ENCODE peak calls at places on chromosomes 7 and 10, in ten cellular contexts. Y, L, B, S, Q, J, N, W, C and U are unnamed samples.

GRCh38 chr7:116356979-116357378 is 142.6 kb upstream of the CAV2 start:
- DNase-seq in Y (no peak), L (no peak), B (no peak), S (no peak), Q (peak; percentile 6), J (no peak), N (no peak), W (no peak), C (no peak), U (no peak)

GRCh38 chr7:73715648-73716317 is 3.7 kb downstream of the STX1A start:
- DNase-seq in Y (peak; percentile 97), L (no peak), B (no peak), S (peak; percentile 95), Q (peak; percentile 83), J (peak; percentile 28), N (peak; percentile 71), W (no peak), C (no peak), U (no peak)

GRCh38 chr7:36227223-36227622 is 74.2 kb downstream of the EEPD1 start:
- DNase-seq in Y (no peak), L (peak; percentile 44), B (peak; percentile 75), S (peak; percentile 36), Q (peak; percentile 55), J (peak; percentile 54), N (peak; percentile 59), W (no peak), C (no peak), U (no peak)

GRCh38 chr7:45358277-45358676 is 200.7 kb downstream of the RAMP3 start:
- DNase-seq in Y (no peak), L (no peak), B (no peak), S (no peak), Q (no peak), J (no peak), N (no peak), W (no peak), C (peak; percentile 30), U (no peak)

GRCh38 chr7:94364816-94365215 is 29.9 kb upstream of the COL1A2 start:
- DNase-seq in Y (no peak), L (no peak), B (no peak), S (no peak), Q (no peak), J (no peak), N (no peak), W (no peak), C (no peak), U (no peak)

GRCh38 chr10:72242675-72243074 is 26.6 kb upstream of the ASCC1 start:
- DNase-seq in Y (no peak), L (no peak), B (peak; percentile 74), S (peak; percentile 49), Q (peak; percentile 98), J (peak; percentile 39), N (no peak), W (no peak), C (peak; percentile 68), U (no peak)

GRCh38 chr7:1804310-1804709 is 134.2 kb downstream of the ELFN1 start:
- DNase-seq in Y (no peak), L (no peak), B (no peak), S (no peak), Q (no peak), J (no peak), N (no peak), W (no peak), C (no peak), U (no peak)

GRCh38 chr10:17106991-17107390 is 22.6 kb downstream of the CUBN start:
- DNase-seq in Y (no peak), L (no peak), B (no peak), S (no peak), Q (no peak), J (no peak), N (no peak), W (no peak), C (no peak), U (no peak)

GRCh38 chr7:157962458-157963306 is 624.9 kb downstream of the PTPRN2 start:
- DNase-seq in Y (no peak), L (no peak), B (no peak), S (no peak), Q (no peak), J (no peak), N (no peak), W (no peak), C (no peak), U (no peak)

GRCh38 chr10:125014984-125015944 is 73.3 kb downstream of the ZRANB1 start:
- DNase-seq in Y (no peak), L (no peak), B (no peak), S (no peak), Q (peak; percentile 48), J (no peak), N (no peak), W (no peak), C (peak; percentile 56), U (no peak)

GRCh38 chr10:93758510-93758885 is 762 bp downstream of the LGI1 start:
- DNase-seq in Y (no peak), L (no peak), B (no peak), S (no peak), Q (no peak), J (no peak), N (no peak), W (no peak), C (no peak), U (no peak)

GRCh38 chr7:43764039-43764789 is 5.7 kb downstream of the BLVRA start:
- DNase-seq in Y (peak; percentile 27), L (peak; percentile 50), B (peak; percentile 49), S (peak; percentile 27), Q (peak; percentile 68), J (peak; percentile 52), N (no peak), W (no peak), C (peak; percentile 47), U (peak; percentile 70)

GRCh38 chr7:141558544-141559183 is 7.5 kb downstream of the AGK start:
- DNase-seq in Y (peak; percentile 12), L (no peak), B (no peak), S (no peak), Q (peak; percentile 26), J (no peak), N (no peak), W (no peak), C (no peak), U (peak; percentile 83)

GRCh38 chr10:43075612-43076003 is 1.3 kb upstream of the RET start:
- DNase-seq in Y (no peak), L (no peak), B (no peak), S (no peak), Q (no peak), J (no peak), N (no peak), W (no peak), C (no peak), U (no peak)

GRCh38 chr7:96238976-96239766 is 82.7 kb downstream of the SLC25A13 start:
- DNase-seq in Y (peak; percentile 21), L (no peak), B (no peak), S (no peak), Q (peak; percentile 34), J (no peak), N (no peak), W (no peak), C (no peak), U (no peak)

GRCh38 chr7:157751951-157752673 is 415.3 kb downstream of the DNAJB6 start:
- DNase-seq in Y (no peak), L (no peak), B (no peak), S (no peak), Q (no peak), J (no peak), N (no peak), W (no peak), C (no peak), U (no peak)

GRCh38 chr10:103153302-103153759 is 39.7 kb downstream of the NT5C2 start:
- DNase-seq in Y (no peak), L (no peak), B (no peak), S (no peak), Q (peak; percentile 60), J (no peak), N (no peak), W (no peak), C (no peak), U (no peak)
- H3K4me3 ChIP-seq in Y (no peak overlapping the region), L (no peak overlapping the region), B (no peak overlapping the region), S (peak overlapping the region; percentile 5), Q (no peak overlapping the region), J (no peak overlapping the region), N (no peak overlapping the region), W (no peak overlapping the region), C (peak overlapping the region; percentile 51), U (no peak overlapping the region)

GRCh38 chr7:131581241-131582157 is 25.1 kb upstream of the PODXL start:
- DNase-seq in Y (no peak), L (no peak), B (no peak), S (no peak), Q (peak; percentile 20), J (no peak), N (no peak), W (no peak), C (peak; percentile 89), U (no peak)
- TF ChIP-seq CTCF in Y (peak; percentile 37), L (no peak), B (no peak), S (no peak), Q (no peak), J (no peak), N (no peak), W (peak; percentile 24), C (peak; percentile 53), U (no peak)

DNA sequence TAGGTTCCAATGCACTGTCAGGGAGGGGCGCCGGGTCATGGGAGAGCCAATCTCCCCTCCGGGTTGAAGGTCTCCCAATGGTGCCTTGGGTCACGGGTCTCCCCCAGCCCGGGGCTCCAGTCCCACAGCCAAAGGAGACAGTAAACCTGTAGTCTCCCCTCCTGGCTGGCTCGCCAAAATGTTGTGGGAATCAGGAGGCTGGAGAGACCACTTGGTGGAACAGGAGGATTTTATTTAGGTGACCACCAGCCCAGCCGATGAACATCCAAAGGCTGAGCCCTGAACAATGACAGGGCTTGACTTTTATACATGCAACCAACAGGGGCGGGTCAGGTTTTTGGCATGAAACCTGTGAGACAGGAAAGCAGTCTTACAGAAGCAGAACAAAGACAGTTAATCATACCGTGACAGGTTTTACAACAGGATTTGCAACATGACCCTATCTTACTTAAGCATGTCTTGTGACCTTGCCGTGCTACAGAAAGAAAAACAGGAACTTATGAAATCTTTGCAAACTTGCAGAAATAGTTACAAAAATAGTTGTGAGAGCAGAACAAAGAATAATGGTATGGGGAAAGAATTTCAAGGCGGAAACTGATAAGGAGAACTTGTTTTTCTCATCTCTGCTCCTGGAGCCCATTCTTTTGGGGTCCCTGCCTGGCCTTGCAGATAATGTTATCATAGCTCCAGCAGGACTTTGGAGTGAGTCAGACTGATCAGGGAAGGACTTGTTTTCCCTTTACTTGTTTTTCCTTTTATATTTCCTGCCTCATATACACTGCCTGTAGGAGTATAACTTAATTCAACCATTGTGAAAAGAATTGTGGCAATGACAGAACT is 7.1 kb downstream of the ERV3-1 start:
- DNase-seq in Y (peak; percentile 86), L (no peak), B (no peak), S (peak; percentile 30), Q (peak; percentile 96), J (no peak), N (peak; percentile 84), W (peak; percentile 79), C (no peak), U (peak; percentile 13)
- H3K4me3 ChIP-seq in Y (no peak overlapping the region), L (no peak overlapping the region), B (no peak overlapping the region), S (no peak overlapping the region), Q (no peak overlapping the region), J (no peak overlapping the region), N (no peak overlapping the region), W (no peak overlapping the region), C (no peak overlapping the region), U (no peak overlapping the region)

DNA sequence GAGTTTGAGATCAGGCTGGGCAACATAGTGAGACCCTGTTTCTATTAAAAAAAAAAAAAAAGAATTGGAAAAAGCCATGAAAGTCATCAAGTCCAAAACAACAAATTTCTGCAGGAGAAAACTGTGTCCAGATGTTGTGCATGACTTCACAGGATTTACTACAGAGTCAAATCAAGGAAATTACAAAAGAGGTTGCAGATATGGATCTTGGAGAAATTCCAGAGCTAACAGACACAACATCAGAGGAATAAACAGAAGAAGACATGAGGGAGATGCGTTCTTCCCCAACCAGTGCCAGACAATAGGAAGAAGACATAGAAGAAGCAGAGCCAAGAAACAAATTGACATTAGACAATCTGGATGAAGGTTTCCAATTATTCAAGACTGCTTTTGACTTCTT is 24.3 kb upstream of the KCNIP2 start:
- DNase-seq in Y (no peak), L (no peak), B (no peak), S (no peak), Q (no peak), J (no peak), N (no peak), W (no peak), C (no peak), U (no peak)
- TF ChIP-seq CTCF in Y (no peak), L (no peak), B (no peak), S (no peak), Q (no peak), J (no peak), N (no peak), W (no peak), C (no peak), U (no peak)